ENCODE peak calls at places on chromosomes 12 and 14, in eight cellular contexts. E is aorta; L is psoas muscle; C is Karpas-422; Y is uterus; B is body of pancreas; W is CD8-positive, alpha-beta memory T cell; P is heart right ventricle. V is an unnamed sample.

GRCh38 chr12:5085896-5086295 is 42.2 kb downstream of the KCNA5 start:
- DNase-seq in E (no peak), L (no peak), C (no peak), Y (no peak), B (no peak), W (no peak), P (no peak), V (no peak)

GRCh38 chr14:61342486-61342885 is 21.1 kb downstream of the PRKCH start:
- DNase-seq in E (no peak), L (no peak), C (no peak), Y (peak; percentile 31), B (peak; percentile 32), W (peak; percentile 74), P (no peak), V (no peak)

GRCh38 chr14:81765654-81766275 is 232.1 kb upstream of the SEL1L start:
- DNase-seq in E (no peak), L (no peak), C (no peak), Y (no peak), B (no peak), W (no peak), P (no peak), V (no peak)

GRCh38 chr12:25423355-25423754 is 129.7 kb downstream of the LMNTD1 start:
- DNase-seq in E (no peak), L (no peak), C (no peak), Y (no peak), B (peak; percentile 30), W (no peak), P (no peak), V (no peak)

GRCh38 chr14:94819531-94819930 is 49.6 kb upstream of the GSC start:
- DNase-seq in E (no peak), L (no peak), C (no peak), Y (no peak), B (no peak), W (no peak), P (no peak), V (no peak)

GRCh38 chr12:97016163-97016562 is 109.1 kb downstream of the NEDD1 start:
- DNase-seq in E (no peak), L (no peak), C (no peak), Y (no peak), B (no peak), W (no peak), P (no peak), V (no peak)

GRCh38 chr12:78392918-78393317 is 471.7 kb upstream of the SYT1 start:
- DNase-seq in E (no peak), L (no peak), C (no peak), Y (no peak), B (no peak), W (no peak), P (no peak), V (no peak)

GRCh38 chr14:62103497-62103896 is 341.3 kb downstream of the SNAPC1 start:
- DNase-seq in E (no peak), L (no peak), C (no peak), Y (no peak), B (no peak), W (no peak), P (no peak), V (no peak)

GRCh38 chr14:61119006-61119405 is 138.0 kb downstream of the SLC38A6 start:
- DNase-seq in E (no peak), L (no peak), C (peak; percentile 56), Y (no peak), B (no peak), W (no peak), P (no peak), V (no peak)

GRCh38 chr12:34390846-34391700 is 368.8 kb downstream of the ALG10 start:
- DNase-seq in E (peak; percentile 39), L (peak; percentile 6), C (no peak), Y (no peak), B (no peak), W (no peak), P (no peak), V (peak; percentile 5)

GRCh38 chr12:1935700-1936378 is 17.4 kb upstream of the CACNA2D4 start:
- DNase-seq in E (no peak), L (no peak), C (no peak), Y (peak; percentile 13), B (peak; percentile 91), W (no peak), P (no peak), V (no peak)

GRCh38 chr14:73339846-73340565 is 102.7 kb downstream of the PAPLN start:
- DNase-seq in E (no peak), L (no peak), C (no peak), Y (no peak), B (no peak), W (no peak), P (no peak), V (no peak)

GRCh38 chr14:23177181-23177580 is 6.3 kb downstream of the SLC7A8 start:
- DNase-seq in E (no peak), L (no peak), C (no peak), Y (no peak), B (peak; percentile 53), W (no peak), P (no peak), V (no peak)

GRCh38 chr12:59403259-59403932 is 192.4 kb upstream of the SLC16A7 start:
- DNase-seq in E (no peak), L (no peak), C (peak; percentile 80), Y (peak; percentile 57), B (peak; percentile 69), W (no peak), P (peak; percentile 41), V (no peak)

GRCh38 chr12:124557518-124558223 is 9.7 kb downstream of the NCOR2 start:
- DNase-seq in E (no peak), L (no peak), C (no peak), Y (no peak), B (no peak), W (no peak), P (no peak), V (no peak)

GRCh38 chr12:108833757-108834472 is 23.5 kb downstream of the SSH1 start:
- DNase-seq in E (no peak), L (peak; percentile 78), C (no peak), Y (peak; percentile 58), B (peak; percentile 57), W (no peak), P (peak; percentile 86), V (peak; percentile 86)

GRCh38 chr12:109084425-109084824 is 8.8 kb downstream of the ALKBH2 start:
- DNase-seq in E (no peak), L (no peak), C (no peak), Y (no peak), B (no peak), W (no peak), P (no peak), V (no peak)

GRCh38 chr14:93005838-93006237 is 82.9 kb downstream of the CHGA start:
- DNase-seq in E (no peak), L (no peak), C (no peak), Y (no peak), B (no peak), W (no peak), P (no peak), V (no peak)

GRCh38 chr14:75959031-75959430 is 22.8 kb downstream of the TGFB3 start:
- DNase-seq in E (no peak), L (no peak), C (no peak), Y (no peak), B (no peak), W (no peak), P (no peak), V (no peak)

GRCh38 chr14:66216763-66217162 is 269.4 kb upstream of the CCDC196 start:
- DNase-seq in E (no peak), L (no peak), C (no peak), Y (no peak), B (no peak), W (no peak), P (no peak), V (no peak)

GRCh38 chr12:3377056-3377455 is 113.9 kb upstream of the PRMT8 start:
- DNase-seq in E (no peak), L (no peak), C (no peak), Y (no peak), B (no peak), W (no peak), P (no peak), V (no peak)
- H3K27me3 ChIP-seq in E (no peaks in the 10 kb centered on the region), L (no peaks in the 10 kb centered on the region), C (no peaks in the 10 kb centered on the region), Y (no peaks in the 10 kb centered on the region), B (no peaks in the 10 kb centered on the region), W (no peaks in the 10 kb centered on the region), P (no peaks in the 10 kb centered on the region), V (peaks cover 3% of the 10 kb centered on the region)

DNA sequence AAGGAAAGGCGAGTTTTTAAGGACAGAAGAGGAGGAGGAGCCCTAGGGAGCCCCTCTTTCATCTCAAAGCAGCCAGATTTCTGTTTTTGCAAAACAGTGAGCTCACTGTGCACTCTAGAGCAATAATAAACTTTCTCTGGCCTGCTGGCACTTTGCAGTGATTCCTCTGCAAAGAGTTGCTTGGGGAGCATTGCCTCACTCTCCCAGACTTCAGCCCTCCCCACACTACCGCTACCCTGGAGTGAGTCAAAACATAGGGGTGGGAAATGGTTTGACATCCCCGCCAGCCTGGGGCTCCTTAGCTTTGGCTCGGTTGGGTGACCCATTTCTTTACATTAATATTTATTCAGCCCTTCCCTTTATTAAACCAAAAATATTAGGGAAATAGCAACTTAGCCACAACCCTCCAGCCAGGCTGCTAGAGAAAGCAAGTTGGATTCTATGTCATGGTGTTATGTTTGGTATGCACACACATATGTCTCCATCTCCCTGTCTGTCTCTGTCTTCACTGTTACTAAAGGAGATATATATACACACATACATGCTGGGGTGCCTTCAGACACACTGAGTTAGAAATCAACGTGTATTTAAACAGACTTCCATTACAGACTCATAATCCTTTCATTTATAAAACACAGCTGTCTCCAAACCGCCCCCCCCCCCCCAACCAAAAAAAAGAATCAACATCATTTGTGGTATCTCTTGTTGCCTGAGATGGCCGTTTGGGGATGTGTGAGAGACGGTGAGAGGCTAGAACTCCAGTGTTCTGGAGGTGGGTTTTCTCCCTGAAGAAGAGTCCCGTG is 3.4 kb upstream of the IRF2BPL start:
- DNase-seq in E (no peak), L (peak; percentile 49), C (no peak), Y (peak; percentile 81), B (peak; percentile 54), W (no peak), P (peak; percentile 38), V (no peak)
- H3K4me1 ChIP-seq in E (peaks cover 5% of the 10 kb centered on the region), L (peaks cover 40% of the 10 kb centered on the region), C (peaks cover 47% of the 10 kb centered on the region), Y (peaks cover 32% of the 10 kb centered on the region), B (peaks cover 76% of the 10 kb centered on the region), W (peaks cover 56% of the 10 kb centered on the region), P (peaks cover 74% of the 10 kb centered on the region), V (peaks cover 85% of the 10 kb centered on the region)

DNA sequence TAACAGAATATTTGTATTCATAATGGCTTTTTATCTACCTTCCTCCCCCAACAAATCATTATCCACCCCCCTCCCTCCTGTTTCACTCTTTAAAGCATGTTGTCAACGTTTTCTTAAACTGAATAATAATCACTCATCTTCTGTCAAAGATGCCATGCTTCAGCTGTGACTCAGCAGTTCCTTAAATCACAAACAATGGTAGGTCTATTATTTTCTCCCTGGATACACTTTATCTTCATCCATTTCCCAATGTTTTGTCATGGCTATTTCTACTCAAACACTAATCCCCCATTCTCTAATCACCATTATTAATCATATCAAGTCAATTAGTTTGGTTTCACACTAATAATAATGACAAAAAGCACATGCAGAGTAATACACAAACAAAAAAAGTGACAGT is 6.5 kb downstream of the CLEC12B start:
- DNase-seq in E (no peak), L (no peak), C (no peak), Y (no peak), B (no peak), W (no peak), P (no peak), V (no peak)
- H3K4me3 ChIP-seq in E (no peak overlapping the region), L (no peak overlapping the region), C (no peak overlapping the region), Y (no peak overlapping the region), B (no peak overlapping the region), W (no peak overlapping the region), P (no peak overlapping the region), V (no peak overlapping the region)

DNA sequence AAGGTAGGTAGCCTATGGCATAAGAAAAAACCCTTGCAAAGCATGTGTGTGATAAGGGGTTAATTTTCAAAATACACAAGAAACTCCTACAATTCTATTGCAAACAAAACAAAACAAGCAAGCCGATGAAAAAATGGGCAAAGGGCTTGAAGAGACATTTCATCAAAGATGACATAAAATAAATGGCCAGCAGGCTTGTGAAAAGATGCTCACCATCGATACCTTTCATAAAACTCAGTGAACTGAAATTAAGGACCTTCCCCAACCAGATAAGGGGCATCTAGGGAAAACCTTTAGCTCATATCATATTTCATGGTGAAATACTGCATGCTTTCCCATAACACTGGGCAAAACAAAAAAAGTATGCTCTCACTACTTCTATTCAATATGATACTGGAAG is 131.2 kb downstream of the PPM1H start:
- DNase-seq in E (no peak), L (no peak), C (no peak), Y (no peak), B (no peak), W (no peak), P (no peak), V (no peak)
- H3K27me3 ChIP-seq in E (no peaks in the 10 kb centered on the region), L (no peaks in the 10 kb centered on the region), C (peaks cover 2% of the 10 kb centered on the region), Y (no peaks in the 10 kb centered on the region), B (no peaks in the 10 kb centered on the region), W (no peaks in the 10 kb centered on the region), P (no peaks in the 10 kb centered on the region), V (no peaks in the 10 kb centered on the region)

V was measured in left ventricle myocardium inferior.